ENCODE peak calls at places on chromosomes 13 and 19, in eight cellular contexts. T is hepatic stellate cell, A is RPMI7951, C is AML-193, L is LHCN-M2, S is NCI-H1417, R is EL, O is COR-L47. M is an unnamed sample.

GRCh38 chr13:78601124-78601885 is 2.0 kb downstream of the POU4F1 start:
- DNase-seq in O (no peak), C (no peak), T (no peak), R (no peak), A (no peak), L (no peak), S (peak; percentile 47), M (no peak)

GRCh38 chr19:6279620-6279930 is 200 bp downstream of the MLLT1 start:
- DNase-seq in T (no peak), C (no peak), R (no peak), A (no peak), O (no peak), S (no peak), L (no peak), M (no peak)

GRCh38 chr13:23901365-23901764 is 4.1 kb upstream of the C1QTNF9B start:
- DNase-seq in L (peak; percentile 35), T (peak; percentile 43), S (no peak), C (no peak), A (no peak), O (no peak), R (peak; percentile 65), M (no peak)

GRCh38 chr19:34141036-34141435 is 31.3 kb upstream of the LSM14A start:
- DNase-seq in S (no peak), R (no peak), T (no peak), O (no peak), A (no peak), C (no peak), L (no peak), M (no peak)

GRCh38 chr13:110653851-110654250 is 38.5 kb downstream of the NAXD start:
- DNase-seq in L (no peak), T (no peak), A (no peak), R (no peak), S (no peak), O (no peak), C (no peak), M (no peak)

GRCh38 chr19:45677351-45678230 is 9.6 kb downstream of the GIPR start:
- DNase-seq in C (no peak), A (no peak), T (peak; percentile 61), R (peak; percentile 95), L (peak; percentile 73), O (no peak), S (no peak), M (peak; percentile 85)

GRCh38 chr13:41811588-41812021 is 149.3 kb downstream of the VWA8 start:
- DNase-seq in S (no peak), C (no peak), O (no peak), A (no peak), T (no peak), L (no peak), R (no peak), M (no peak)

GRCh38 chr13:103282571-103283450 is 216.6 kb upstream of the SLC10A2 start:
- DNase-seq in A (peak; percentile 3), T (no peak), L (peak; percentile 73), S (no peak), R (peak; percentile 22), O (no peak), C (no peak), M (no peak)

GRCh38 chr13:37418490-37418889 is 180.1 kb downstream of the POSTN start:
- DNase-seq in L (no peak), C (no peak), O (no peak), S (no peak), R (no peak), T (no peak), A (no peak), M (no peak)

GRCh38 chr13:48437381-48437780 is 24.5 kb upstream of the LPAR6 start:
- DNase-seq in T (no peak), S (no peak), A (peak; percentile 71), O (no peak), C (no peak), L (peak; percentile 58), R (no peak), M (no peak)

GRCh38 chr19:38247126-38247525 is 9.0 kb downstream of the PPP1R14A start:
- DNase-seq in T (no peak), A (no peak), S (no peak), O (no peak), R (no peak), C (no peak), L (no peak), M (no peak)

GRCh38 chr13:39516140-39516539 is 86.9 kb downstream of the LHFPL6 start:
- DNase-seq in T (no peak), R (peak; percentile 42), S (no peak), O (no peak), A (no peak), L (peak; percentile 20), C (no peak), M (no peak)

GRCh38 chr19:48603449-48603848 is 3.1 kb upstream of the SPACA4 start:
- DNase-seq in T (no peak), R (no peak), C (no peak), L (no peak), A (no peak), O (no peak), S (no peak), M (no peak)

GRCh38 chr19:28334419-28334818 is 878.5 kb downstream of the UQCRFS1 start:
- DNase-seq in T (no peak), O (no peak), A (no peak), C (no peak), S (no peak), R (no peak), L (no peak), M (no peak)

GRCh38 chr19:46571495-46571894 is 29.6 kb upstream of the CALM3 start:
- DNase-seq in R (no peak), S (peak; percentile 1), T (no peak), L (no peak), O (peak; percentile 9), C (no peak), A (peak; percentile 27), M (peak; percentile 49)

GRCh38 chr19:10952809-10953208 is 8.0 kb upstream of the SMARCA4 start:
- DNase-seq in O (no peak), L (no peak), A (no peak), C (no peak), T (no peak), S (peak; percentile 13), R (no peak), M (no peak)

GRCh38 chr19:17248011-17248776 is 2.5 kb upstream of the NR2F6 start:
- DNase-seq in O (no peak), R (no peak), C (no peak), T (no peak), A (no peak), L (no peak), S (peak; percentile 10), M (no peak)

GRCh38 chr13:89115307-89115706 is 1444.1 kb downstream of the SLITRK5 start:
- DNase-seq in L (no peak), C (no peak), A (no peak), O (no peak), S (no peak), T (no peak), R (no peak), M (no peak)

GRCh38 chr13:102136735-102137296 is 265.0 kb downstream of the FGF14 start:
- DNase-seq in A (no peak), O (no peak), C (no peak), T (no peak), S (no peak), L (no peak), R (no peak), M (no peak)

GRCh38 chr13:86355301-86355700 is 556.1 kb upstream of the SLITRK6 start:
- DNase-seq in T (no peak), S (no peak), R (no peak), L (no peak), O (no peak), A (no peak), C (no peak), M (no peak)

GRCh38 chr19:35267818-35268545 is 780 bp upstream of the USF2 start:
- DNase-seq in R (peak; percentile 75), S (peak; percentile 77), L (peak; percentile 56), O (peak; percentile 67), A (peak; percentile 75), C (peak; percentile 54), T (peak; percentile 99), M (peak; percentile 94)

GRCh38 chr19:31306006-31306753 is 43.1 kb downstream of the TSHZ3 start:
- DNase-seq in R (no peak), L (no peak), O (no peak), S (no peak), C (no peak), A (no peak), T (no peak), M (no peak)

GRCh38 chr13:40189426-40189825 is 477.0 kb downstream of the FOXO1 start:
- DNase-seq in O (no peak), T (no peak), L (no peak), R (no peak), C (no peak), A (no peak), S (no peak), M (no peak)

GRCh38 chr19:35045667-35046300 is 4.3 kb downstream of the HPN start:
- DNase-seq in A (peak; percentile 45), S (no peak), C (peak; percentile 80), L (peak; percentile 44), T (peak; percentile 80), R (peak; percentile 58), O (peak; percentile 6), M (peak; percentile 84)

GRCh38 chr13:30791354-30791921 is 56.1 kb downstream of the ALOX5AP start:
- DNase-seq in T (no peak), R (no peak), O (no peak), S (no peak), L (no peak), A (peak; percentile 94), C (no peak), M (no peak)

GRCh38 chr19:19884583-19884982 is 16.2 kb upstream of the ZNF93 start:
- DNase-seq in C (no peak), R (no peak), A (no peak), T (no peak), S (no peak), O (no peak), L (no peak), M (no peak)

GRCh38 chr19:15379996-15380647 is 535 bp upstream of the AKAP8 start:
- DNase-seq in C (no peak), A (peak; percentile 43), S (peak; percentile 86), R (peak; percentile 54), L (peak; percentile 53), O (peak; percentile 43), T (no peak), M (no peak)

GRCh38 chr13:33691980-33692379 is 126.0 kb upstream of the RFC3 start:
- DNase-seq in O (no peak), T (no peak), S (no peak), R (no peak), A (no peak), L (no peak), C (no peak), M (no peak)

GRCh38 chr19:3095375-3096191 is 1.4 kb downstream of the GNA11 start:
- DNase-seq in O (peak; percentile 15), L (no peak), C (no peak), R (peak; percentile 27), S (no peak), T (no peak), A (no peak), M (no peak)

GRCh38 chr13:103898481-103898880 is 832.3 kb upstream of the SLC10A2 start:
- DNase-seq in S (no peak), C (no peak), T (no peak), R (no peak), O (no peak), A (no peak), L (no peak), M (no peak)

GRCh38 chr13:100751826-100752225 is 77.2 kb upstream of the TMTC4 start:
- DNase-seq in C (no peak), S (no peak), L (peak; percentile 11), A (peak; percentile 17), O (no peak), R (no peak), T (no peak), M (no peak)

GRCh38 chr19:49801966-49802661 is 11.0 kb downstream of the FUZ start:
- DNase-seq in L (no peak), A (peak; percentile 24), S (no peak), T (peak; percentile 98), R (peak; percentile 38), C (no peak), O (no peak), M (peak; percentile 61)

GRCh38 chr19:41278478-41278877 is 14.3 kb downstream of the HNRNPUL1 start:
- DNase-seq in S (no peak), T (no peak), C (no peak), L (no peak), O (no peak), A (no peak), R (no peak), M (no peak)

GRCh38 chr13:66483712-66484111 is 746.4 kb downstream of the PCDH9 start:
- DNase-seq in T (no peak), R (no peak), A (no peak), L (no peak), S (no peak), C (no peak), O (no peak), M (peak; percentile 56)

M was measured in Karpas-422.